ENCODE peak calls at places on chromosome 18, in five cellular contexts. Z is endothelial cell, Y is fibroblast of lung, T is thyroid gland, M is AG09309. Q is an unnamed sample.

GRCh38 chr18:54647176-54647575 is 56.1 kb downstream of the DYNAP start:
- DNase-seq in Z (peak), Y (peak), T (no peak), M (no peak), Q (peak)

GRCh38 chr18:629303-630150 is 27.9 kb upstream of the TYMS start:
- DNase-seq in Z (no peak), Y (peak), T (no peak), M (no peak), Q (no peak)

GRCh38 chr18:49813071-49813320 is 337 bp downstream of the ACAA2 start:
- DNase-seq in Z (peak), Y (peak), T (peak), M (no peak), Q (peak)

GRCh38 chr18:49476664-49477411 is 10.2 kb downstream of the C18orf32 start:
- DNase-seq in Z (no peak), Y (peak), T (peak), M (peak), Q (no peak)

GRCh38 chr18:56217406-56217805 is 421.0 kb downstream of the TXNL1 start:
- DNase-seq in Z (no peak), Y (no peak), T (no peak), M (no peak), Q (no peak)

GRCh38 chr18:24801011-24801410 is 340.6 kb downstream of the HRH4 start:
- DNase-seq in Z (no peak), Y (peak), T (no peak), M (no peak), Q (no peak)

GRCh38 chr18:39453882-39454281 is 1888.3 kb upstream of the CELF4 start:
- DNase-seq in Z (peak), Y (peak), T (no peak), M (no peak), Q (no peak)

GRCh38 chr18:67515987-67516431 is 511 bp downstream of the DSEL start:
- DNase-seq in Z (peak), Y (peak), T (peak), M (peak), Q (peak)

GRCh38 chr18:5237083-5237722 is 40.1 kb upstream of the AKAIN1 start:
- DNase-seq in Z (peak), Y (peak), T (no peak), M (no peak), Q (no peak)

GRCh38 chr18:59814872-59815271 is 84.9 kb upstream of the PMAIP1 start:
- DNase-seq in Z (no peak), Y (peak), T (no peak), M (peak), Q (no peak)

GRCh38 chr18:6203791-6204190 is 210.9 kb downstream of the L3MBTL4 start:
- DNase-seq in Z (no peak), Y (no peak), T (peak), M (no peak), Q (no peak)

GRCh38 chr18:51337406-51337805 is 139.9 kb upstream of the MEX3C start:
- DNase-seq in Z (no peak), Y (peak), T (no peak), M (no peak), Q (no peak)

GRCh38 chr18:70598406-70598805 is 309.6 kb downstream of the SOCS6 start:
- DNase-seq in Z (no peak), Y (no peak), T (no peak), M (no peak), Q (no peak)

GRCh38 chr18:34764451-34764850 is 54.4 kb downstream of the DTNA start:
- DNase-seq in Z (no peak), Y (no peak), T (no peak), M (no peak), Q (no peak)
- TF ChIP-seq CTCF in Z (peak), Y (no peak), T (no peak), M (peak), Q (no peak)

DNA sequence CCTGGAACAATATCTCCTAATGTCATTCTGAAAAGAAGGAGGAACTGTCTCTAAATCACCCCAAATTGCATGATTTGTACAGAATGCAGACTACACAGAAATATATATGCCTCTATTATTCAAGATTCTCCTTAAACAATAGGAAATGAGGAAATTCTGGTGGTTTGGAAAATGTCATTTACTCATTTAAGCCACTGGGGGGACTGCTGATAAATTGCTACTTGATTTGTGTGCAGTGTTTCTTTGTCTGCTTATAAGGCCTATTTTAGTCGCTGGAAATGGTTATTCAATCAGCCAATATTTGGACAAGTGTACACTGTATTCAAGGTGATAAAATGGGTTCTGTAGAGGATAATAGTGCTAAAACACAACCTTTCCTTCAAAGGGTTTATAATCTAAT is 801.9 kb upstream of the CELF4 start:
- DNase-seq in Z (no peak), Y (no peak), T (no peak), M (no peak), Q (no peak)
- TF ChIP-seq CTCF in Z (peak), Y (no peak), T (no peak), M (no peak), Q (no peak)

GRCh38 chr18:2293109-2293839 is 278.0 kb downstream of the METTL4 start:
- DNase-seq in Z (no peak), Y (no peak), T (no peak), M (no peak), Q (no peak)
- TF ChIP-seq CTCF in Z (peak), Y (no peak), T (no peak), M (no peak), Q (no peak)

DNA sequence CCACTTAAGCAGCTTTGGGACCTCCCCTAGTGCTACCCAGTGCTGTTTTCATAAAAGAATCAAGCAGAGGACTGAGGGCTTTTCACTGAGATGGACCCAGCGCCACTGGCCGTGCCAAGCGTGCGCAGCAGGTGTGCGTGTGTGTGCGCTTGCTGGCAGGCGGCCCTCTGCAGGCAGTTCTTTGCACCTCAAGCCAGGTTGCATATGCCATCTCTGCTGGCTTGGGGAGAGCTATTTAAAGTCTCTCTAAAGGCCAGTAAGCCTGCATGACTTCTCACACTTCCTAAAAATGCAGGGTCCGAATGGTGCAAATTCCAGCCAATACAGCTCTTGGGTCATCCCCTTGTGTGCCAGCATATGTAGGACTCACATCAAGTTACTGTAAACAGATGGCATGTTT is 255.5 kb downstream of the RNF152 start:
- DNase-seq in Z (peak), Y (no peak), T (peak), M (no peak), Q (no peak)
- TF ChIP-seq CTCF in Z (no peak), Y (no peak), T (no peak), M (no peak), Q (no peak)

GRCh38 chr18:32092422-32093105 is 890 bp downstream of the RNF138 start:
- DNase-seq in Z (peak), Y (peak), T (peak), M (peak), Q (peak)
- TF ChIP-seq CTCF in Z (no peak), Y (no peak), T (no peak), M (no peak), Q (no peak)

GRCh38 chr18:34886162-34886561 is 155.1 kb upstream of the MAPRE2 start:
- DNase-seq in Z (no peak), Y (no peak), T (no peak), M (no peak), Q (no peak)

GRCh38 chr18:34884456-34884855 is 156.8 kb upstream of the MAPRE2 start:
- DNase-seq in Z (no peak), Y (no peak), T (peak), M (no peak), Q (no peak)

GRCh38 chr18:34880403-34880802 is 160.8 kb upstream of the MAPRE2 start:
- DNase-seq in Z (no peak), Y (no peak), T (peak), M (no peak), Q (no peak)

GRCh38 chr18:34880882-34881852 is 160.0 kb upstream of the MAPRE2 start:
- DNase-seq in Z (no peak), Y (peak), T (no peak), M (no peak), Q (no peak)
- TF ChIP-seq CTCF in Z (no peak), Y (peak), T (no peak), M (no peak), Q (no peak)

DNA sequence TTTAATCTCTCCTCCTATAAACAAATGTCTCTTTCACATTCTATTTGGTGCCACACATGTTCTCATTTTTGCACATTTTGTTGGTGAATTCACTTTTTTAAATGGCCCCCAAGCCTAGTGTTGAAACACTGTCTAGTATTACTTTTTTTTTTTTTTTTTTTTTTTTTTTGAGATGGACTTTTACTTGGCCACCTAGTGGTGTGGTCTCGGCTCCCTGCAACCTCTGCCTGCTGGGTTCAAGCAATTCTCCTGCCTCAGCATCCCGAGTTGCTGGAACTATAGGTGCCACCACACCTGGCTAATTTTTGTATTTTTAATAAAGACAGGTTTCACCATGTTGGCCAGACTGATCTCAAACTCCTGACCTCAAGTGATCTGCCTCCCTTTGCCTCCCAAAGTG is 273.8 kb upstream of the SLC14A2 start:
- DNase-seq in Z (no peak), Y (no peak), T (no peak), M (no peak), Q (no peak)
- TF ChIP-seq CTCF in Z (peak), Y (no peak), T (no peak), M (peak), Q (peak)

GRCh38 chr18:48345596-48345995 is 63.6 kb downstream of the ZBTB7C start:
- DNase-seq in Z (no peak), Y (no peak), T (no peak), M (no peak), Q (peak)
- TF ChIP-seq CTCF in Z (no peak), Y (peak), T (no peak), M (peak), Q (no peak)

GRCh38 chr18:21187886-21188285 is 54.1 kb upstream of the GREB1L start:
- DNase-seq in Z (no peak), Y (no peak), T (no peak), M (no peak), Q (no peak)

GRCh38 chr18:21194871-21195771 is 46.9 kb upstream of the GREB1L start:
- DNase-seq in Z (no peak), Y (peak), T (no peak), M (peak), Q (no peak)

GRCh38 chr18:21192308-21192624 is 49.8 kb upstream of the GREB1L start:
- DNase-seq in Z (no peak), Y (no peak), T (no peak), M (no peak), Q (no peak)

GRCh38 chr18:21196426-21196825 is 45.6 kb upstream of the GREB1L start:
- DNase-seq in Z (no peak), Y (no peak), T (no peak), M (no peak), Q (no peak)

GRCh38 chr18:21191596-21192307 is 50.3 kb upstream of the GREB1L start:
- DNase-seq in Z (peak), Y (peak), T (peak), M (peak), Q (peak)
- TF ChIP-seq CTCF in Z (no peak), Y (peak), T (no peak), M (peak), Q (peak)

DNA sequence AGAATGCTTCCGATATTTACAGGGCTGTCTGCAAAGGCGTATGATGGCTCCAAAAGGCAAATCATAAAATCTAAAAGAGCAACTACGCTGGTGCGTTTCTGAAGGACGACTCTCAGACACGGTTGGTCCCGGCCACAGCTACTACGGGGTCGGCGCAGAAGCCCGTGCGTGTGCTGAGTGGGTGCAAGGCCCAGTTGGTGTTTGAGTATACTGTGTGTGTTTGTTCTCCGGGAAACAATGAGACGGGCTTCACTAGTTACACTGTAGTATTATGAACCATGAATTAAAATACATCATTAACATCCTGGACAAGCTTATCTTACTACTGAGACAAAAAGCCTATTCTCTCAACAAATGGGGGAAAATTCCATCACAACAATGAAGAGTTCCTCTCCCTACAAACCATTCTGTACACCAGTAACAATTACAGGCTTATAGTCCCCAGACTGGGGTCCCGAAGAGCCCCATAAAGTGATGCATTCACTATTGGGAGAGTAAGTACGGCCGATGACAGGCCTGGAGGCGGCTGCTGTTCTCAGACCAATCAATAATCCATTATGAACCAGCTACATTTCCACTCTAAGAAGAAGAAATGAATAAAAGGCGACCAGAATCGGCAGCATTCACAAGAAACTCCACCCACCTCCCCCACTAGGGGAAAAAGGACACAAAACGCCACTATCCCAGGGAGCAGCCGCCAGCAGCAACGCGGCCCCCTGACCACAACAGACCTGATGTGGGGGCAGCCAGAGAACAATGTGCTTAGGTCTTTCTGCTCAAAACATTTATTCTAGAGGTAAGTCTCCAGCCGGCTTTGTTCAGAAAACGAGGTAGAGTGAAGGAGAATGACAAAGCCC is 43.3 kb downstream of the ZNF516 start:
- DNase-seq in Z (peak), Y (peak), T (no peak), M (no peak), Q (no peak)
- TF ChIP-seq CTCF in Z (no peak), Y (no peak), T (no peak), M (no peak), Q (no peak)